ENCODE peak calls at places on chromosomes 13 and 19, in nine cellular contexts. C is sigmoid colon, N is IMR-90, E is AG09309, K is heart right ventricle, Q is BJ, H is thoracic aorta, B is PC-3, L is neural progenitor cell. X is an unnamed sample.

GRCh38 chr13:112693831-112694497 is 4.1 kb downstream of the ATP11A start:
- DNase-seq in C (peak), N (peak), E (peak), K (peak), Q (peak), H (no peak), B (peak), L (peak), X (peak)

GRCh38 chr13:62838891-62839290 is 1423.2 kb upstream of the PCDH20 start:
- DNase-seq in C (no peak), N (no peak), E (no peak), K (no peak), Q (no peak), H (no peak), B (no peak), L (no peak), X (no peak)

GRCh38 chr19:17575871-17576757 is 20.7 kb downstream of the COLGALT1 start:
- DNase-seq in C (no peak), N (no peak), E (no peak), K (no peak), Q (no peak), H (no peak), B (no peak), L (no peak), X (no peak)

GRCh38 chr13:21825801-21826200 is 154.9 kb downstream of the FGF9 start:
- DNase-seq in C (no peak), N (peak), E (no peak), K (no peak), Q (peak), H (no peak), B (no peak), L (no peak), X (no peak)

GRCh38 chr13:59982631-59983382 is 180.9 kb downstream of the DIAPH3 start:
- DNase-seq in C (no peak), N (peak), E (no peak), K (no peak), Q (no peak), H (no peak), B (no peak), L (no peak), X (no peak)

GRCh38 chr19:31380854-31381253 is 31.6 kb upstream of the TSHZ3 start:
- DNase-seq in C (no peak), N (no peak), E (no peak), K (no peak), Q (no peak), H (no peak), B (no peak), L (no peak), X (no peak)

GRCh38 chr13:104008571-104009435 is 942.6 kb upstream of the SLC10A2 start:
- DNase-seq in C (no peak), N (peak), E (no peak), K (no peak), Q (peak), H (no peak), B (peak), L (no peak), X (peak)

GRCh38 chr19:4067396-4068057 is 828 bp upstream of the ZBTB7A start:
- DNase-seq in C (no peak), N (no peak), E (no peak), K (peak), Q (no peak), H (no peak), B (no peak), L (peak), X (no peak)

GRCh38 chr13:98549728-98550317 is 27.1 kb downstream of the STK24 start:
- DNase-seq in C (no peak), N (peak), E (no peak), K (no peak), Q (no peak), H (no peak), B (no peak), L (no peak), X (no peak)

GRCh38 chr13:87498681-87499080 is 172.5 kb upstream of the SLITRK5 start:
- DNase-seq in C (no peak), N (peak), E (no peak), K (no peak), Q (no peak), H (no peak), B (peak), L (peak), X (peak)

GRCh38 chr19:45166723-45167252 is 6.0 kb upstream of the NKPD1 start:
- DNase-seq in C (no peak), N (no peak), E (no peak), K (no peak), Q (no peak), H (no peak), B (no peak), L (no peak), X (no peak)

GRCh38 chr13:94192576-94192975 is 286.9 kb downstream of the DCT start:
- DNase-seq in C (no peak), N (peak), E (no peak), K (peak), Q (no peak), H (no peak), B (peak), L (peak), X (no peak)

GRCh38 chr13:19782049-19782726 is 557 bp downstream of the PSPC1 start:
- DNase-seq in C (peak), N (peak), E (peak), K (peak), Q (no peak), H (peak), B (peak), L (peak), X (no peak)

GRCh38 chr19:2977686-2978466 is 512 bp downstream of the TLE6 start:
- DNase-seq in C (peak), N (no peak), E (no peak), K (no peak), Q (no peak), H (no peak), B (no peak), L (peak), X (no peak)

GRCh38 chr19:46494936-46495788 is 505 bp downstream of the PNMA8B start:
- DNase-seq in C (no peak), N (no peak), E (no peak), K (no peak), Q (no peak), H (no peak), B (no peak), L (peak), X (no peak)

GRCh38 chr19:56097306-56097705 is 23.8 kb downstream of the ZNF787 start:
- DNase-seq in C (no peak), N (no peak), E (no peak), K (no peak), Q (no peak), H (no peak), B (no peak), L (no peak), X (no peak)

GRCh38 chr13:109790071-109790470 is 3.7 kb upstream of the IRS2 start:
- DNase-seq in C (no peak), N (no peak), E (no peak), K (no peak), Q (no peak), H (no peak), B (no peak), L (no peak), X (no peak)

GRCh38 chr13:109789262-109789661 is 2.9 kb upstream of the IRS2 start:
- DNase-seq in C (no peak), N (no peak), E (no peak), K (no peak), Q (no peak), H (no peak), B (no peak), L (no peak), X (no peak)

GRCh38 chr13:109786457-109787134 is at the start of gene IRS2:
- DNase-seq in C (peak), N (peak), E (peak), K (peak), Q (peak), H (peak), B (peak), L (peak), X (peak)

GRCh38 chr13:109787135-109787954 is 962 bp upstream of the IRS2 start:
- DNase-seq in C (peak), N (peak), E (no peak), K (peak), Q (no peak), H (no peak), B (peak), L (peak), X (no peak)

GRCh38 chr13:109788372-109789195 is 2.2 kb upstream of the IRS2 start:
- DNase-seq in C (no peak), N (no peak), E (no peak), K (no peak), Q (no peak), H (no peak), B (no peak), L (no peak), X (no peak)
- H3K4me3 ChIP-seq in C (no peak), N (no peak), E (no peak), K (no peak), Q (no peak), H (no peak), B (no peak), L (no peak), X (no peak)

DNA sequence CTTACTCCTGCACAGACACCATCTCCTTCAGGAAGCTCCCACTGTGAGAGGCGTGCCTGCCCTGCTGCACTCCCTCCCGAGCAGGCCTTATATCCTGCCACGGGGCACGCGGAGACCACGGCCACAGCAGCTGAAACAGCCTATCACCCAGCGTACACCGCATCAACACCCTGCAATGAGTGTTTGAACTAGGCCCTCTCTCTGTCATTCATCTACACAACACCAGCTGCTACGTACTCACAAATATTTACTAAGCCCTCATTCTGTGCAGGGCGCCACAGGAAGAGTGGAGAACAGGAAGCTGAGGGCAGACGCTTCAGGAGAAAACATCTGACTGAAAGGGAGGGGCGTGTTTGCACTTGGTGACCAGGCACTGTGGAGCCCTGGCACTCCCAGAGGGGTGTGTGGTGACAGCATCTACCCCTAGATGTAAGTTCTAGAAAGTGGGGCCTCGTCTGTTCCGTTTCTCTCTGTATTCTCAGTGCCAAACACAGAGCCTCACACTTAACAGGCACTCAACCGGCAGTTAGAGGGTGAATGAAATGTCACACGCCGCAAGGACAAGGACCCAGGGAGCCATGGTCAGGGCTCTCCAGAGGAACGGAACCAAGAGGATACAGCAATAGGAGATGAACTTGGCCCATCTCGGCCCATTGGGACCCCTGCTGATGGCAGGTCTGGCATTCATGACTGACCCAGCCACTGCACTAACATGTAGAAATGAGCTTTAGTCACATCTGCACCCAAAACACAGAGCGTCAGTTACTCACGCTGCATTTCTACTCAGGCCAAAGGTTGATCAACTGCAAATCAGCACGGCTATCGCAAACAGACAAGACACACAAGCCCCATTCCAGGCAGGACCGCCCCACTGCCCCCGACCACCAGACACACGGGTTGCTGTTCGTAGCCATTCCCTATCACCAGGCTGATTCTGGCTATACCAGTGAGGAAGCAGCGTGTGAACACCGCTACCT is 15.7 kb downstream of the RANBP3 start:
- DNase-seq in C (no peak), N (peak), E (no peak), K (no peak), Q (no peak), H (no peak), B (peak), L (no peak), X (no peak)
- TF ChIP-seq CTCF in C (no peak), N (no peak), E (no peak), K (no peak), Q (no peak), H (no peak), B (no peak), L (no peak), X (no peak)

GRCh38 chr13:50843256-50844043 is at the start of gene DLEU7:
- DNase-seq in C (no peak), N (no peak), E (no peak), K (no peak), Q (no peak), H (no peak), B (no peak), L (peak), X (no peak)
- H3K4me3 ChIP-seq in C (peak), N (no peak), E (no peak), K (peak), Q (no peak), H (peak), B (no peak), L (peak), X (peak)

DNA sequence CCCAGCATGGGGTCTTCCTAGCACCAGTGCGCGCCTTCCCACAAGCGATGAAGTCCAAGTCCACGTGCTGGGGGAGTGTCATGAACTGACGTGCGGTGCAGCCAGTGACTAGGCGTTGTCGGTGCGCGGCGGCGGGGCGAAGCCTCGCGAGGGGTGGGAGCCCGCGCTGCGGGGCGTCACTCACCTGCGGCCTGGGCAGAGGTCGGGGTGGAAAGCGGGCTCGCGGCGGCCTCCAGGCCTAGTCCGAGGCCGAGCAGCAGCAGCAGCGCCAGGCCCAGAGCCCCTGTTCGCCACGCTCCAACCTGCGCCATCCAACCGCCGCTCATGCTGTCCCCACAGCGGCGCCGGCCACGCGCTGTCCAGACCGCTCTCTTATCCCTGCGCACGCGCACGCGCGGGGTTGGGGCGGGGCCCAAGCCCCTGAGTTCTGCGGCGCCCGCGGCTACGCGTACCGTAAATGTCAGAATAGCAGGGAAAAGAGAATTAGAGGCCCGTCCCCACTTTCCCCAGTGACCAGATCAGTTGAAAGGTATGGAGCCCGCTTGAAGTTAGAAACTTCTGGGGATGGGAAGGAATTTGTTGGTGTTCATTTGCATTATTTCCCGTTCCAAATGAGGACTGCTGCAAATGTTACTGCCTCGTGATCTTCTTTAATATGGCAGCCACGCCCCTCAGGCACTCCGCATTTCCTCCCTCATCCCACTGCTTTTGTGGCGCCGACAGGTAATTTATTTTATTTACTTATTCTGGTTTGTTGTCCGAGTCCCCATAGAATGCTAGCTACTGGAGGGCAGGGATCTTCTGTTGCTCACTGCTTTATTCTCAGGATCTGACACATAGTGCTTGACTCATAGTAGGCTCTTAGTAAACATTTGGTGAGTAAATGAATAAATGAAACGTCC is at the start of gene CD320:
- DNase-seq in C (peak), N (peak), E (peak), K (peak), Q (peak), H (peak), B (peak), L (peak), X (peak)
- TF ChIP-seq CTCF in C (no peak), N (no peak), E (no peak), K (no peak), Q (no peak), H (no peak), B (no peak), L (no peak), X (no peak)

GRCh38 chr13:70107498-70108271 is at the start of gene ATXN8OS:
- DNase-seq in C (no peak), N (no peak), E (no peak), K (no peak), Q (no peak), H (no peak), B (no peak), L (peak), X (no peak)
- H3K4me3 ChIP-seq in C (no peak), N (no peak), E (no peak), K (no peak), Q (no peak), H (no peak), B (no peak), L (peak), X (peak)

GRCh38 chr19:9789066-9789465 is 20.5 kb upstream of the ZNF846 start:
- DNase-seq in C (no peak), N (no peak), E (no peak), K (no peak), Q (no peak), H (no peak), B (no peak), L (no peak), X (no peak)

GRCh38 chr19:9796113-9796773 is 22.6 kb downstream of the FBXL12 start:
- DNase-seq in C (peak), N (peak), E (peak), K (peak), Q (peak), H (no peak), B (peak), L (peak), X (peak)

GRCh38 chr19:9792191-9793050 is 23.9 kb upstream of the ZNF846 start:
- DNase-seq in C (peak), N (peak), E (peak), K (peak), Q (peak), H (peak), B (peak), L (peak), X (peak)

GRCh38 chr19:9793051-9793591 is 24.6 kb upstream of the ZNF846 start:
- DNase-seq in C (peak), N (peak), E (no peak), K (peak), Q (no peak), H (peak), B (peak), L (no peak), X (no peak)

DNA sequence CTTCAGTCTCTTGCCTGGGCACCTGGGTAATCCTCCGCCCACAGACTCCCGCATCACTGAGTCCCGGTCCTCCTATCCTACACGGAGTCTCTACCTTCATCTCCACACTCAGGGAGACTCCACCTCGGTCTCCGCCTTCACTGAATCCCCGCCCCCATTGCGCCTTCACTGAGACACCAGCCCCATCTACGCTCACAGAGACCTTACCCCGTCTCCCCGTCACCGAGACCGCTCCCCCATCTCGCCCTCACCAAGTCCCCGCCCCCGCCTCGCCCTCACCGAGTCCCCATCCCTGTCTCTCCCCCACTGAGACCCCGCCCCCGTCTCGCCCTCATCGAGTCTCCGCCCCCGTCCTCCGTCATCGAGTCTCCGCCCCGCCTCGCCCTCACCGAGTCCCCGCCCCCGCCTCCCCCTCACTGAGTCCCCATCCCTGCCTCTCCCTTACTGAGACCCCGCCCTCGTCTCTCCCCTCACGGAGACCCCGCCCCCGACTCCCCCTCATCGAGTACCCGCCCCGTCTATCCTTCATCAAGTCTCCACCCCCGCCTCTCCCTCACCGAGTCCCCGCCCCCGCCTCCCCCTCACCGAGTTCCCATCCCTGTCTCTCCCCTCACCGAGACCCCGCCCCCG is 23.1 kb upstream of the ZNF846 start:
- DNase-seq in C (peak), N (peak), E (peak), K (peak), Q (peak), H (peak), B (peak), L (peak), X (peak)
- TF ChIP-seq CTCF in C (no peak), N (no peak), E (no peak), K (no peak), Q (no peak), H (no peak), B (no peak), L (no peak), X (no peak)

X was measured in astrocyte of the cerebellum.